ENCODE peak calls at places on chromosomes 16 and 17, in four cellular contexts. C is GM12878, L is K562, D is GM12891. J is an unnamed sample.

GRCh38 chr17:49959183-49959935 is 9.6 kb upstream of the DLX4 start:
- DNase-seq in C (no peak), L (peak; percentile 30), D (no peak), J (no peak)

GRCh38 chr16:25413962-25414361 is 156.3 kb upstream of the ZKSCAN2 start:
- DNase-seq in C (no peak), D (no peak), L (no peak), J (no peak)

GRCh38 chr17:80252871-80253270 is 7.8 kb upstream of the RNF213 start:
- DNase-seq in D (peak; percentile 82), L (peak; percentile 25), C (no peak), J (peak; percentile 70)

GRCh38 chr17:28580925-28581324 is 4.2 kb upstream of the ALDOC start:
- DNase-seq in L (no peak), D (no peak), C (no peak), J (no peak)

GRCh38 chr16:86578499-86579267 is at the start of gene FOXL1:
- DNase-seq in D (no peak), L (no peak), C (no peak), J (no peak)

GRCh38 chr17:37737971-37738370 is 6.9 kb downstream of the HNF1B start:
- DNase-seq in C (no peak), L (no peak), D (no peak), J (no peak)

GRCh38 chr17:7294614-7295153 is at the start of gene YBX2:
- DNase-seq in D (peak; percentile 91), L (no peak), C (no peak), J (no peak)

GRCh38 chr17:17993852-17994251 is 21.2 kb downstream of the DRC3 start:
- DNase-seq in C (no peak), D (no peak), L (no peak), J (no peak)

GRCh38 chr17:62801553-62801952 is 6.6 kb downstream of the MARCHF10 start:
- DNase-seq in L (no peak), D (no peak), C (no peak), J (no peak)

GRCh38 chr16:65531475-65531874 is 409.6 kb upstream of the CDH11 start:
- DNase-seq in D (no peak), L (no peak), C (no peak), J (no peak)

GRCh38 chr17:164536-165235 is 16.8 kb downstream of the DOC2B start:
- DNase-seq in L (peak; percentile 12), D (peak; percentile 63), C (no peak), J (peak; percentile 14)

GRCh38 chr16:47667956-47668355 is 206.8 kb downstream of the PHKB start:
- DNase-seq in L (no peak), C (no peak), D (no peak), J (no peak)

GRCh38 chr17:32319548-32319905 is 22.4 kb downstream of the C17orf75 start:
- DNase-seq in D (peak; percentile 69), C (peak; percentile 55), L (peak; percentile 84), J (peak; percentile 81)

GRCh38 chr17:54876656-54877195 is 23.9 kb upstream of the TOM1L1 start:
- DNase-seq in L (no peak), D (no peak), C (no peak), J (no peak)

GRCh38 chr17:80220709-80221215 is 535 bp downstream of the SLC26A11 start:
- DNase-seq in D (peak; percentile 52), L (no peak), C (no peak), J (no peak)

GRCh38 chr16:17013067-17013466 is 457.7 kb downstream of the XYLT1 start:
- DNase-seq in D (no peak), C (no peak), L (peak; percentile 71), J (no peak)

GRCh38 chr16:12172343-12172742 is 195.8 kb downstream of the SNX29 start:
- DNase-seq in C (no peak), L (no peak), D (no peak), J (no peak)

GRCh38 chr16:66326995-66327513 is 39.4 kb upstream of the CDH5 start:
- DNase-seq in C (no peak), L (peak; percentile 63), D (no peak), J (no peak)

GRCh38 chr16:48409839-48410610 is 24.8 kb upstream of the SIAH1 start:
- DNase-seq in D (no peak), C (no peak), L (peak; percentile 54), J (peak; percentile 47)

DNA sequence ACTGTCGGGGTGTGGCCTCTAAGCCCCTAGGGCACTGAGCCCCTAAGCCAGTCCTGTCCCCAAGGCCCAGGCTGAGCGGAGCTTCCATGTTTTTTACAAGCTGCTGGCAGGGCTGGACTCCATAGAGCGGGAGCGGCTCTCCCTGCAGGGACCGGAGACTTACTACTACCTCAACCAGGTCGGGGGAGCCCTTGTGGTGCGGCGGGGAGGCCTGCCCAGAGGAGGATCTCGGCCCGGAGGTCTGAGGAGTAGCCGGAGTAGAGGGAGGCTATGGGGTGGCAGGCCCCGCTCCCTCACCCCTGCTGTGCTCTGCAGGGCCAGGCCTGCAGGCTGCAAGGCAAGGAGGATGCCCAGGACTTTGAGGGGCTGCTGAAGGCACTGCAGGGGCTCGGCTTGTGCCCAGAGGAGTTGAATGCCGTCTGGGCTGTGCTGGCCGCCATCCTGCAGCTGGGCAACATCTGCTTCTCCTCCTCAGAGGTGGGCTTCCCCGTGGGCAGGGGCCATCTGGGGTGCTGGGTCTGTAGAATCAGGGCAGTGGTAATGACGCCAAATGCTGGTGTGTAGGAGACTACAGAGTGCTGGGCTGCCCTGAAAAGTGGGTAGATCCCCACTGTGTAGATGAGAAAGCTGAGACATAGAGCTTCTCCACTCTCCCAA is 4.9 kb downstream of the MYO15B start:
- DNase-seq in C (no peak), L (no peak), D (no peak), J (no peak)
- TF ChIP-seq SPI1 in C (no peak), L (no peak), D (no peak), J (no peak)

GRCh38 chr17:79114455-79115301 is 40.1 kb downstream of the ENGASE start:
- DNase-seq in C (no peak), D (no peak), L (no peak), J (no peak)
- TF ChIP-seq SPI1 in C (no peak), D (no peak), L (no peak), J (no peak)

DNA sequence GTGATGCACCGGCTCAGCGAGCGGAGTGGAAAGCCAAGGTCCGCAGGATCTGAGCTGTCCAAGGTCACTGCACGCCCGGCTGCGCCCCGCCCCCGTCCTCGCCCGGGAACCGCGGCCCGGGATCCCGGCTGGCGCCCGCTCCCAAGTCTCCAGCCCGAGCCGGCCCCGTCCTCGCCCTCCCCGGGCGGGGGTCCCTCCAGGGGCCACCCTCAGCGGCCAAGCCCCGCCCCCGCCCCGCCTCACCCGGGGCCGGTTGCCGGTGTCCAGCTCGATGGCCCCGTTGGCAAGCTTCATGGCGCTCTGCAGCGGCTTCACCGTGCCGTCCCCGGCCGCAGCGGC is 209 bp downstream of the VPS9D1 start:
- DNase-seq in D (no peak), L (no peak), C (no peak), J (no peak)
- TF ChIP-seq SPI1 in D (no peak), L (no peak), C (no peak), J (no peak)

GRCh38 chr16:2425008-2425518 is 4.2 kb upstream of the CCNF start:
- DNase-seq in L (no peak), C (no peak), D (no peak), J (no peak)
- TF ChIP-seq SPI1 in L (no peak), C (no peak), D (no peak), J (no peak)

GRCh38 chr17:48427598-48427997 is 2.4 kb downstream of the SKAP1 start:
- DNase-seq in D (peak; percentile 36), L (peak; percentile 76), C (no peak), J (no peak)

GRCh38 chr17:48426019-48426418 is 4.0 kb downstream of the SKAP1 start:
- DNase-seq in L (no peak), C (no peak), D (no peak), J (no peak)

GRCh38 chr17:48432820-48433775 is 3.1 kb upstream of the SKAP1 start:
- DNase-seq in D (no peak), C (no peak), L (peak; percentile 29), J (no peak)

GRCh38 chr17:48429638-48430586 is at the start of gene SKAP1:
- DNase-seq in L (no peak), C (no peak), D (peak; percentile 61), J (no peak)

GRCh38 chr17:48429156-48429555 is 858 bp downstream of the SKAP1 start:
- DNase-seq in C (no peak), D (no peak), L (no peak), J (no peak)
- TF ChIP-seq SPI1 in C (no peak), D (no peak), L (no peak), J (no peak)

DNA sequence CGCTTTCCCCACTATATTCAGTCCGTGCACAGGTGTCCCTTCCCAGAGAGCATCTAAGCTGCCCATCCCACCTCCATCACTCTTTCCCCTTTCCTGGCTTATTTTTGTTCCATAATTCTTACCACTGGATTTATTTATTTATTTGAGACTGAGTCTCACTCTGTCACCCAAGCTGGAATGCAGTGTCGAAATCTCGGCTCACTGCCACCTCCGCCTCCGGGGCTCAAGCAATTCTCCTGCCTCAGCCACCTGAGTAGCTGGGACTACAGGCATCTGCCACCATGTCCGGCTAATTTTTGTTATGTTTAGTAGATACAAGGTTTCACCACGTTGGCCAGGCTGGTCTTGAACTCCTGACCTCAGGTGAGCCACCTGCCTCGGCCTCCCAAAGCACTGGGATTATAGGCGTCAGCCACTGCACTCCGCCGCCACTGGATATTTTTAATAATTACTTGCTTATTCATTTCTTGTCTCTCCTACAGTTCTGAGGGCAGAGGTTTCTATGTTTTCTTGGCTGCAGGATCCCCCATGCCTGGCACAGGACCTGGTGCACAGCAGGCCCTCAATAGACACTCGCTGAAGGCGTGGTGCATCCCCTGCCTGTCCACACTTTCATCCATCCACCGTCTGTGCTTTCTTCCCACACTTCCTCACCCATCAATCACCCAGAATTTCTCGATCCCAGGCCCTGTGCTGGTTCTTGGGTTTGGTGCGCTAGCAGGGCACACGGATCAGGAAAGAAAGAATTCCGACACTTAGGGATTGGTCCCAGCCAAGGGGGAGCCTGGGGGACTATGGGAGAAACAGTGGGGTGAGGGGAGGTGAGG is 9.9 kb upstream of the ADGRG1 start:
- DNase-seq in C (no peak), D (no peak), L (no peak), J (no peak)
- TF ChIP-seq SPI1 in C (no peak), D (no peak), L (no peak), J (no peak)

J was measured in HL-60.